ENCODE peak calls at places on chromosomes 16 and 17, in eight cellular contexts. V is activated effector memory CD4-positive, alpha-beta T cell treated with Interleukin-2 at 50 U/mL for 16 hours; K is activated T-cell treated with anti-CD3 and anti-CD28 coated beads, Interleukin-2, amount 50 U/mL, for 4 hours; D is NCI-H524 treated with DMSO at 0.1 percent for 48 hours; U is GM19239; P is activated CD8-positive, alpha-beta T cell treated with anti-CD3 and anti-CD28 coated beads, Interleukin-2, amount 10 ng/mL, durations not matched to agents 7 days and 5 days; G is dermis blood vessel endothelial cell; A is neural crest cell. Z is an unnamed sample.
A peak's percentile ranks its signal among the peaks of the same experiment; 100 is the strongest.

GRCh38 chr16:24855678-24856077 is 9.9 kb downstream of the SLC5A11 start:
- DNase-seq in V (no peak), K (no peak), D (no peak), U (no peak), P (no peak), G (no peak), A (no peak), Z (no peak)

GRCh38 chr16:12519986-12520385 is 283.7 kb downstream of the CPPED1 start:
- DNase-seq in V (no peak), K (no peak), D (no peak), U (no peak), P (no peak), G (no peak), A (no peak), Z (no peak)

GRCh38 chr17:63116967-63117366 is 150.9 kb downstream of the TANC2 start:
- DNase-seq in V (no peak), K (no peak), D (no peak), U (no peak), P (no peak), G (peak; percentile 8), A (no peak), Z (no peak)

GRCh38 chr16:86775401-86775985 is 197.1 kb downstream of the FOXL1 start:
- DNase-seq in V (no peak), K (no peak), D (no peak), U (no peak), P (no peak), G (no peak), A (no peak), Z (no peak)

GRCh38 chr17:75738218-75738802 is 17.1 kb downstream of the ITGB4 start:
- DNase-seq in V (no peak), K (no peak), D (no peak), U (no peak), P (peak; percentile 72), G (no peak), A (no peak), Z (no peak)

GRCh38 chr17:68591583-68591982 is 9.6 kb downstream of the FAM20A start:
- DNase-seq in V (no peak), K (no peak), D (no peak), U (no peak), P (no peak), G (no peak), A (no peak), Z (no peak)

GRCh38 chr16:35734728-35735402 is 2275.5 kb downstream of the TP53TG3F start:
- DNase-seq in V (no peak), K (no peak), D (no peak), U (no peak), P (no peak), G (no peak), A (no peak), Z (no peak)

GRCh38 chr17:57915980-57916757 is 39.0 kb downstream of the CUEDC1 start:
- DNase-seq in V (no peak), K (no peak), D (no peak), U (no peak), P (no peak), G (no peak), A (peak; percentile 74), Z (no peak)

GRCh38 chr16:72875291-72876036 is 172.5 kb downstream of the ZFHX3 start:
- DNase-seq in V (no peak), K (no peak), D (no peak), U (no peak), P (no peak), G (no peak), A (no peak), Z (no peak)

GRCh38 chr17:50630524-50631194 is 4.0 kb upstream of the ABCC3 start:
- DNase-seq in V (peak; percentile 48), K (peak; percentile 46), D (no peak), U (peak; percentile 70), P (peak; percentile 63), G (peak; percentile 61), A (no peak), Z (peak; percentile 31)

GRCh38 chr17:5584383-5584951 is at the start of gene NLRP1:
- DNase-seq in V (peak; percentile 93), K (peak; percentile 89), D (no peak), U (peak; percentile 86), P (peak; percentile 98), G (peak; percentile 93), A (no peak), Z (peak; percentile 93)

GRCh38 chr17:35548213-35548810 is 10.8 kb upstream of the SLFN12L start:
- DNase-seq in V (no peak), K (no peak), D (no peak), U (no peak), P (no peak), G (no peak), A (no peak), Z (no peak)

GRCh38 chr17:80036715-80037477 is 454 bp downstream of the CCDC40 start:
- DNase-seq in V (peak; percentile 2), K (no peak), D (peak; percentile 48), U (no peak), P (peak; percentile 38), G (peak; percentile 47), A (peak; percentile 76), Z (no peak)

GRCh38 chr17:68567035-68567434 is 34.1 kb downstream of the FAM20A start:
- DNase-seq in V (no peak), K (no peak), D (no peak), U (no peak), P (no peak), G (no peak), A (no peak), Z (no peak)

GRCh38 chr16:49537924-49538455 is 164.4 kb downstream of the C16orf78 start:
- DNase-seq in V (no peak), K (no peak), D (no peak), U (no peak), P (no peak), G (no peak), A (no peak), Z (no peak)

GRCh38 chr16:4640572-4641305 is 16.1 kb downstream of the MGRN1 start:
- DNase-seq in V (no peak), K (no peak), D (no peak), U (no peak), P (no peak), G (no peak), A (no peak), Z (no peak)

GRCh38 chr17:40097931-40098845 is 2.2 kb downstream of the NR1D1 start:
- DNase-seq in V (no peak), K (no peak), D (no peak), U (no peak), P (no peak), G (no peak), A (no peak), Z (no peak)

GRCh38 chr16:50215680-50216079 is 50.7 kb upstream of the ADCY7 start:
- DNase-seq in V (no peak), K (no peak), D (no peak), U (no peak), P (no peak), G (no peak), A (no peak), Z (no peak)

GRCh38 chr16:65034915-65035314 is 86.9 kb downstream of the CDH11 start:
- DNase-seq in V (no peak), K (no peak), D (no peak), U (no peak), P (no peak), G (no peak), A (no peak), Z (no peak)

GRCh38 chr17:34081269-34081668 is 173.8 kb upstream of the CCL2 start:
- DNase-seq in V (no peak), K (no peak), D (no peak), U (no peak), P (no peak), G (peak; percentile 45), A (no peak), Z (no peak)

GRCh38 chr16:85137323-85138072 is 25.2 kb upstream of the CIBAR2 start:
- DNase-seq in V (no peak), K (no peak), D (no peak), U (no peak), P (no peak), G (peak; percentile 81), A (peak; percentile 48), Z (no peak)

GRCh38 chr17:38540514-38540913 is 65.2 kb downstream of the SRCIN1 start:
- DNase-seq in V (no peak), K (no peak), D (no peak), U (no peak), P (no peak), G (no peak), A (no peak), Z (no peak)

GRCh38 chr16:69870761-69871160 is 80.4 kb upstream of the CLEC18A start:
- DNase-seq in V (no peak), K (no peak), D (no peak), U (no peak), P (no peak), G (no peak), A (no peak), Z (no peak)

GRCh38 chr16:86772231-86772510 is 193.8 kb downstream of the FOXL1 start:
- DNase-seq in V (no peak), K (no peak), D (no peak), U (no peak), P (no peak), G (peak; percentile 26), A (no peak), Z (no peak)

GRCh38 chr16:67504190-67505021 is 21.1 kb upstream of the AGRP start:
- DNase-seq in V (peak; percentile 39), K (peak; percentile 30), D (no peak), U (peak; percentile 60), P (peak; percentile 85), G (no peak), A (no peak), Z (no peak)

GRCh38 chr16:65667013-65667578 is 545.2 kb upstream of the CDH11 start:
- DNase-seq in V (no peak), K (no peak), D (no peak), U (no peak), P (no peak), G (no peak), A (no peak), Z (no peak)

Z was measured in stimulated activated naive CD4-positive, alpha-beta T cell treated with Interleukin-2 at 50 U/mL for 16 hours.